ENCODE peak calls at places on chromosomes 11 and 22, in six cellular contexts. One of them, this sample, is unnamed.

GRCh38 chr22:38697055-38697980 is 3.4 kb downstream of the JOSD1 start:
- DNase-seq in NCI-H748 treated with DMSO at 0.1 percent for 48 hours: no peak
- DNase-seq in stimulated activated CD8-positive, alpha-beta memory T cell treated with anti-CD3 and anti-CD28 coated beads, Interleukin-7, amount 100 ng/mL, for 24 hours: no peak
- DNase-seq in AML-193: no peak
- DNase-seq in amniotic stem cell: no peak
- DNase-seq in stimulated activated CD4-positive, alpha-beta T cell treated with anti-CD3 and anti-CD28 coated beads, TNF-alpha, amount 100 ng/mL, for 1 hour: no peak
- DNase-seq in this sample: no peak

GRCh38 chr11:86251285-86251830 is 6.8 kb downstream of the EED start:
- DNase-seq in amniotic stem cell: no peak
- DNase-seq in NCI-H748 treated with DMSO at 0.1 percent for 48 hours: no peak
- DNase-seq in AML-193: no peak
- DNase-seq in stimulated activated CD4-positive, alpha-beta T cell treated with anti-CD3 and anti-CD28 coated beads, TNF-alpha, amount 100 ng/mL, for 1 hour: no peak
- DNase-seq in stimulated activated CD8-positive, alpha-beta memory T cell treated with anti-CD3 and anti-CD28 coated beads, Interleukin-7, amount 100 ng/mL, for 24 hours: no peak
- DNase-seq in this sample: no peak

GRCh38 chr11:105371311-105371710 is 231.7 kb upstream of the CARD18 start:
- DNase-seq in stimulated activated CD4-positive, alpha-beta T cell treated with anti-CD3 and anti-CD28 coated beads, TNF-alpha, amount 100 ng/mL, for 1 hour: no peak
- DNase-seq in amniotic stem cell: no peak
- DNase-seq in stimulated activated CD8-positive, alpha-beta memory T cell treated with anti-CD3 and anti-CD28 coated beads, Interleukin-7, amount 100 ng/mL, for 24 hours: no peak
- DNase-seq in AML-193: no peak
- DNase-seq in NCI-H748 treated with DMSO at 0.1 percent for 48 hours: no peak
- DNase-seq in this sample: no peak

GRCh38 chr22:41341990-41342389 is 39.8 kb upstream of the TEF start:
- DNase-seq in stimulated activated CD4-positive, alpha-beta T cell treated with anti-CD3 and anti-CD28 coated beads, TNF-alpha, amount 100 ng/mL, for 1 hour: no peak
- DNase-seq in NCI-H748 treated with DMSO at 0.1 percent for 48 hours: no peak
- DNase-seq in stimulated activated CD8-positive, alpha-beta memory T cell treated with anti-CD3 and anti-CD28 coated beads, Interleukin-7, amount 100 ng/mL, for 24 hours: no peak
- DNase-seq in AML-193: no peak
- DNase-seq in amniotic stem cell: no peak
- DNase-seq in this sample: no peak

GRCh38 chr11:36051235-36052072 is 107.6 kb downstream of the LDLRAD3 start:
- DNase-seq in stimulated activated CD8-positive, alpha-beta memory T cell treated with anti-CD3 and anti-CD28 coated beads, Interleukin-7, amount 100 ng/mL, for 24 hours: no peak
- DNase-seq in NCI-H748 treated with DMSO at 0.1 percent for 48 hours: no peak
- DNase-seq in amniotic stem cell: no peak
- DNase-seq in AML-193: no peak
- DNase-seq in stimulated activated CD4-positive, alpha-beta T cell treated with anti-CD3 and anti-CD28 coated beads, TNF-alpha, amount 100 ng/mL, for 1 hour: no peak
- DNase-seq in this sample: no peak

GRCh38 chr11:19218801-19219460 is 17.1 kb upstream of the CSRP3 start:
- DNase-seq in stimulated activated CD8-positive, alpha-beta memory T cell treated with anti-CD3 and anti-CD28 coated beads, Interleukin-7, amount 100 ng/mL, for 24 hours: no peak
- DNase-seq in AML-193: no peak
- DNase-seq in amniotic stem cell: no peak
- DNase-seq in NCI-H748 treated with DMSO at 0.1 percent for 48 hours: no peak
- DNase-seq in stimulated activated CD4-positive, alpha-beta T cell treated with anti-CD3 and anti-CD28 coated beads, TNF-alpha, amount 100 ng/mL, for 1 hour: no peak
- DNase-seq in this sample: no peak

GRCh38 chr11:91163619-91164451 is 941.0 kb upstream of the CHORDC1 start:
- DNase-seq in stimulated activated CD4-positive, alpha-beta T cell treated with anti-CD3 and anti-CD28 coated beads, TNF-alpha, amount 100 ng/mL, for 1 hour: no peak
- DNase-seq in AML-193: no peak
- DNase-seq in NCI-H748 treated with DMSO at 0.1 percent for 48 hours: peak
- DNase-seq in amniotic stem cell: no peak
- DNase-seq in stimulated activated CD8-positive, alpha-beta memory T cell treated with anti-CD3 and anti-CD28 coated beads, Interleukin-7, amount 100 ng/mL, for 24 hours: no peak
- DNase-seq in this sample: no peak

GRCh38 chr22:24157783-24158170 is 23.5 kb upstream of the SUSD2 start:
- DNase-seq in AML-193: no peak
- DNase-seq in NCI-H748 treated with DMSO at 0.1 percent for 48 hours: no peak
- DNase-seq in amniotic stem cell: peak
- DNase-seq in stimulated activated CD8-positive, alpha-beta memory T cell treated with anti-CD3 and anti-CD28 coated beads, Interleukin-7, amount 100 ng/mL, for 24 hours: no peak
- DNase-seq in stimulated activated CD4-positive, alpha-beta T cell treated with anti-CD3 and anti-CD28 coated beads, TNF-alpha, amount 100 ng/mL, for 1 hour: no peak
- DNase-seq in this sample: no peak

GRCh38 chr11:72676874-72677341 is 2.7 kb upstream of the PDE2A start:
- DNase-seq in stimulated activated CD8-positive, alpha-beta memory T cell treated with anti-CD3 and anti-CD28 coated beads, Interleukin-7, amount 100 ng/mL, for 24 hours: peak
- DNase-seq in amniotic stem cell: no peak
- DNase-seq in stimulated activated CD4-positive, alpha-beta T cell treated with anti-CD3 and anti-CD28 coated beads, TNF-alpha, amount 100 ng/mL, for 1 hour: peak
- DNase-seq in AML-193: no peak
- DNase-seq in NCI-H748 treated with DMSO at 0.1 percent for 48 hours: no peak
- DNase-seq in this sample: no peak

GRCh38 chr11:102240502-102240901 is 76.8 kb upstream of the BIRC3 start:
- DNase-seq in AML-193: no peak
- DNase-seq in stimulated activated CD4-positive, alpha-beta T cell treated with anti-CD3 and anti-CD28 coated beads, TNF-alpha, amount 100 ng/mL, for 1 hour: no peak
- DNase-seq in amniotic stem cell: peak
- DNase-seq in NCI-H748 treated with DMSO at 0.1 percent for 48 hours: no peak
- DNase-seq in stimulated activated CD8-positive, alpha-beta memory T cell treated with anti-CD3 and anti-CD28 coated beads, Interleukin-7, amount 100 ng/mL, for 24 hours: no peak
- DNase-seq in this sample: no peak

GRCh38 chr22:47367993-47368945 is 605.8 kb downstream of the TBC1D22A start:
- DNase-seq in stimulated activated CD8-positive, alpha-beta memory T cell treated with anti-CD3 and anti-CD28 coated beads, Interleukin-7, amount 100 ng/mL, for 24 hours: no peak
- DNase-seq in AML-193: no peak
- DNase-seq in NCI-H748 treated with DMSO at 0.1 percent for 48 hours: no peak
- DNase-seq in amniotic stem cell: no peak
- DNase-seq in stimulated activated CD4-positive, alpha-beta T cell treated with anti-CD3 and anti-CD28 coated beads, TNF-alpha, amount 100 ng/mL, for 1 hour: no peak
- DNase-seq in this sample: no peak

GRCh38 chr11:117509543-117509942 is 181.9 kb downstream of the CEP164 start:
- DNase-seq in amniotic stem cell: no peak
- DNase-seq in NCI-H748 treated with DMSO at 0.1 percent for 48 hours: no peak
- DNase-seq in stimulated activated CD8-positive, alpha-beta memory T cell treated with anti-CD3 and anti-CD28 coated beads, Interleukin-7, amount 100 ng/mL, for 24 hours: no peak
- DNase-seq in stimulated activated CD4-positive, alpha-beta T cell treated with anti-CD3 and anti-CD28 coated beads, TNF-alpha, amount 100 ng/mL, for 1 hour: no peak
- DNase-seq in AML-193: no peak
- DNase-seq in this sample: no peak

GRCh38 chr11:1744137-1744878 is 6.1 kb downstream of the IFITM10 start:
- DNase-seq in stimulated activated CD4-positive, alpha-beta T cell treated with anti-CD3 and anti-CD28 coated beads, TNF-alpha, amount 100 ng/mL, for 1 hour: no peak
- DNase-seq in NCI-H748 treated with DMSO at 0.1 percent for 48 hours: no peak
- DNase-seq in stimulated activated CD8-positive, alpha-beta memory T cell treated with anti-CD3 and anti-CD28 coated beads, Interleukin-7, amount 100 ng/mL, for 24 hours: no peak
- DNase-seq in amniotic stem cell: no peak
- DNase-seq in AML-193: no peak
- DNase-seq in this sample: no peak

This sample was measured in SIG-M5.